ENCODE peak calls at places on chromosomes 3 and 15, in ten cellular contexts. V is Peyer's patch; W is right atrium auricular region; Y is mucosa of descending colon; I is mesenchymal stem cell; H is GM12878; F is left ventricle myocardium inferior; T is BE2C; E is upper lobe of right lung; U is CD8-positive, alpha-beta memory T cell. S is an unnamed sample. For H3K4me1 and H3K36me3, the result is how much of the 10 kb centered on the place peaks cover.

GRCh38 chr3:129597087-129597791 is 9.2 kb downstream of the PLXND1 start:
- DNase-seq in U (no peak), Y (no peak), W (no peak), V (no peak), T (no peak), H (no peak), F (peak), I (peak), E (no peak), S (no peak)

GRCh38 chr3:135751991-135752390 is 213.5 kb upstream of the PPP2R3A start:
- DNase-seq in W (no peak), T (no peak), I (no peak), E (no peak), Y (no peak), U (no peak), V (no peak), F (no peak), H (no peak), S (no peak)

GRCh38 chr3:63278171-63278999 is at the start of gene SYNPR:
- DNase-seq in V (no peak), W (no peak), Y (no peak), U (no peak), T (peak), F (no peak), H (no peak), E (no peak), I (no peak), S (no peak)

GRCh38 chr3:52783211-52783555 is 5.8 kb downstream of the ITIH1 start:
- DNase-seq in E (peak), W (no peak), T (no peak), F (no peak), Y (no peak), H (no peak), V (peak), U (no peak), I (no peak), S (no peak)

GRCh38 chr3:109903100-109903499 is 565.8 kb upstream of the DPPA4 start:
- DNase-seq in V (no peak), E (no peak), W (no peak), F (no peak), I (no peak), Y (no peak), H (no peak), T (no peak), U (no peak), S (no peak)

GRCh38 chr3:30236011-30236410 is 370.4 kb upstream of the TGFBR2 start:
- DNase-seq in W (no peak), I (no peak), Y (no peak), H (no peak), V (no peak), F (no peak), U (no peak), E (no peak), T (no peak), S (no peak)

GRCh38 chr3:126151562-126152302 is 28.7 kb downstream of the ALDH1L1 start:
- DNase-seq in U (no peak), W (no peak), I (no peak), V (peak), F (no peak), E (no peak), T (no peak), Y (no peak), H (no peak), S (no peak)

GRCh38 chr3:51709675-51710074 is 2.8 kb downstream of the GRM2 start:
- DNase-seq in W (no peak), F (no peak), V (peak), H (no peak), U (no peak), Y (no peak), T (no peak), E (no peak), I (no peak), S (no peak)

GRCh38 chr3:30894521-30895289 is at the start of gene GADL1:
- DNase-seq in V (peak), W (no peak), H (no peak), U (no peak), Y (no peak), F (peak), I (peak), T (peak), E (peak), S (peak)

GRCh38 chr3:134350861-134351311 is 23.4 kb downstream of the AMOTL2 start:
- DNase-seq in E (no peak), I (no peak), T (no peak), W (no peak), F (no peak), U (no peak), Y (peak), V (peak), H (no peak), S (no peak)

GRCh38 chr3:98886525-98886924 is 15.0 kb downstream of the DCBLD2 start:
- DNase-seq in F (no peak), U (no peak), T (no peak), Y (no peak), V (no peak), W (no peak), I (no peak), E (no peak), H (no peak), S (no peak)

GRCh38 chr3:18300916-18301315 is 124.2 kb downstream of the SATB1 start:
- DNase-seq in F (no peak), I (peak), H (no peak), E (no peak), Y (no peak), T (no peak), V (no peak), W (no peak), U (no peak), S (no peak)

GRCh38 chr3:180679178-180680096 is at the start of gene CCDC39:
- DNase-seq in F (peak), H (peak), Y (peak), T (peak), V (peak), I (peak), E (peak), W (peak), U (peak), S (peak)

GRCh38 chr15:53634517-53635106 is 124.9 kb downstream of the WDR72 start:
- DNase-seq in Y (no peak), I (no peak), F (no peak), E (no peak), W (no peak), T (no peak), H (no peak), U (no peak), V (no peak), S (no peak)

GRCh38 chr15:37636736-37637135 is 297.7 kb upstream of the TMCO5A start:
- DNase-seq in W (no peak), T (no peak), Y (no peak), E (no peak), U (no peak), H (no peak), I (no peak), V (no peak), F (no peak), S (no peak)
- H3K4me1 ChIP-seq in W (under half), T (under half), Y (under half), E (under half), U (under half), H (under half), I (under half), V (under half), F (under half), S (under half)

GRCh38 chr15:68580883-68581155 is 2.0 kb downstream of the CORO2B start:
- DNase-seq in H (no peak), Y (no peak), F (no peak), E (no peak), V (no peak), I (no peak), T (no peak), W (no peak), U (no peak), S (no peak)

GRCh38 chr15:68581725-68582124 is 2.9 kb downstream of the CORO2B start:
- DNase-seq in V (no peak), W (no peak), H (no peak), E (no peak), I (no peak), U (no peak), T (no peak), Y (no peak), F (no peak), S (no peak)

GRCh38 chr15:68578960-68579935 is at the start of gene CORO2B:
- DNase-seq in V (no peak), F (peak), Y (no peak), I (peak), U (no peak), T (peak), H (no peak), E (peak), W (no peak), S (no peak)

GRCh38 chr15:68578175-68578959 is 426 bp upstream of the CORO2B start:
- DNase-seq in U (no peak), E (peak), I (peak), Y (peak), W (peak), T (peak), H (no peak), V (peak), F (peak), S (peak)

DNA sequence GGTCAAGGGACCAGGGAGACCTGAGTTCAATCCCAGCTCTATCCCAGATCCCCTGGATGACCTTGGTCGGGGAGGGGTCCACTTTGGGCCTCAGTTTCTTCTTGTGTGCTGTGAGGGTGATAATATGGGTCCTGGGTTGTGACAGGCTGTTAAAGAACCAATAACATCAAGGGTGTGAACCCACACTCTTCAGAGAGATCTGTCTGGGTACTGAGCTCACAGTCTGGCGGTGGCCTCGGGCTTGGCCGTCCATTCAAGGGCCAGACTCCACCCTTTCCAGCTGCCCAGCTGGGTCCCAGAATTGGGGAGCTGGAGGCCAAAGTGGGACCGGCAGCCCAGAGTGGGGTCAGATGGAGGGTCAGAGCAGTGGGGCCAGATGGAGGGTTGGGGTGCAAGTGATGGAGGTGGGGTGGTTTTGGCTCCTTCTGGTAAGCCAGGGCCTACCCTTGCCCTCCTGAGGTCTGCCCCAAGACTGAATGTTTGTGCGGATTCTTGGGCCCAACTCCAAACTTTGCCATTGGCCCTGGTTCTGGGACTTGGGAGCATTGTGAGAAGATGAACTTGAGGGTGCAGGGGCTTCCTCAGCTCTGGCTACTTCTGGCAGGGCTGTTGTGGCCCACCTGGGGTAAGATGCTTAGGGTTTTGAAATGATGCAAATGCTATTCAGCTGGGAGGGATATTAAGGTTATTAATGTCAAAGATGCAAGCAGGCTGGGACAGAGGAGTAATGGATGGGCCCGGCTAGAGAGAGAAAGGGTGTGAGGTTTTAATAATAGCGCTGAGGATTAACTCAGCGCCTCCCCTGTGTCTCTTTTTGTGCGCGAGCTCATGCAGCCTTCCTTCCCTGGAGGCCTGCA is 1.5 kb downstream of the CORO2B start:
- DNase-seq in I (no peak), E (no peak), W (peak), H (no peak), T (no peak), U (no peak), Y (no peak), F (peak), V (no peak), S (no peak)
- H3K4me3 ChIP-seq in I (no peak), E (peak), W (peak), H (no peak), T (peak), U (no peak), Y (no peak), F (peak), V (no peak), S (peak)

GRCh38 chr3:65576942-65577341 is 461.8 kb downstream of the MAGI1 start:
- DNase-seq in V (no peak), F (no peak), W (no peak), H (no peak), E (no peak), T (no peak), I (no peak), Y (no peak), U (no peak), S (no peak)
- H3K36me3 ChIP-seq in V (under half), F (under half), W (under half), H (under half), E (under half), T (under half), I (under half), Y (under half), U (under half), S (under half)

DNA sequence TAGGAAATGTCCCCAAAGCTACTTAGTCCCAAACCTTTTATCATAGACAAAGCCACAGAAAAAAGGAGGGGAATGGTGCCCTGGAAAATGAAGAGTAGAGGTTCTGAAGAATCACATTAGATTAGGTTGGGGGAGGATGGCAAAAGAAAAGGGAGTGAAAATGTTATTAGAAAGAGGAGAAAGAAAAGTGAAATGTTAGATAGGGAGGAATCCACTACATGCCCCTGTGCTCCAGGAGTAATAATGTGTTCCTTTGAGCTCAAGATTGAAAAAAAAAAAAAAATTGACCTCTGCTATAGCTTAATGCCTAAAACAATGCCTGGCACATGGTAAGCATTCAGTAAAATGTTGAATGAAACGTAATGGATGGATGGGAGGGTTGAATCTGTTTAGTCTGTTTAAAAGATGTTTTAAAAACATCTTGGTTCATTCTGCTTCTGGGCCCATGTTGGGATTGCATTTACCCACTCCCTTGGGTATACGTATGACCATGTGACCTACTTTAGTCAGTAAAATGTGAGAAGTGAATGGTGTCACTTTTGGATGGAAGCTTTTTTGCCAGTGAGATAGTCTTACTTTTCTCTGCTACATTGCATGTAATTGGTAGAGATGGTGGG is 19.0 kb downstream of the MAPK6 start:
- DNase-seq in V (no peak), W (no peak), I (no peak), Y (no peak), F (no peak), H (no peak), U (no peak), E (no peak), T (no peak), S (no peak)
- H3K4me1 ChIP-seq in V (under half), W (under half), I (under half), Y (under half), F (half or more), H (under half), U (under half), E (under half), T (under half), S (under half)

GRCh38 chr3:169575381-169575780 is 88.1 kb downstream of the MECOM start:
- DNase-seq in F (no peak), Y (no peak), V (no peak), I (peak), E (no peak), U (no peak), W (peak), T (peak), H (no peak), S (no peak)
- H3K4me3 ChIP-seq in F (no peak), Y (no peak), V (no peak), I (no peak), E (no peak), U (no peak), W (no peak), T (peak), H (no peak), S (no peak)

DNA sequence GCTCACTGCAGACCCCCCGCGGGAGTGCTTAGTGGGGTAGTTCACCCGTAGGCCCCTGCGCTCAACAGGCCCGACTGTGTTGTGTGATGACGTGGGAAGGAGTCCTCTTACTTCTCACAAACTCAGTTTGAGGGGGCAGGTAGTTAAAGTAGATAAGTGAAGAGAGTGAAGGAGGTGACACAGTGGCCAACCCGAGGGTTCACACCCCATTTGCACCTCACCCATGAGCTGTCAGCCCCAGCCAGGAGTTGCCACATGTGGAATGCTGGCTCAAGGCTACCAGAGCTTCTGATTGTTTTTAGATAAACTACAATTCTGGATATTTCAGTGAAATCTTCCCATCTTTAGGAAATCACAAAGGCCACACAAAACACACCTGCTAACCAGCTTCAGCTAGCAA is 64.1 kb upstream of the ABHD17C start:
- DNase-seq in U (no peak), V (no peak), H (no peak), W (no peak), E (no peak), F (no peak), I (no peak), T (no peak), Y (no peak), S (no peak)
- H3K36me3 ChIP-seq in U (under half), V (under half), H (under half), W (under half), E (under half), F (under half), I (under half), T (under half), Y (under half), S (under half)

GRCh38 chr15:37877851-37878577 is 56.4 kb upstream of the TMCO5A start:
- DNase-seq in H (no peak), I (peak), Y (no peak), F (no peak), E (no peak), T (no peak), V (no peak), W (no peak), U (no peak), S (no peak)

GRCh38 chr15:37880835-37881153 is 53.6 kb upstream of the TMCO5A start:
- DNase-seq in F (no peak), U (no peak), T (no peak), H (no peak), E (no peak), W (no peak), Y (no peak), I (no peak), V (no peak), S (no peak)

GRCh38 chr15:37873336-37873735 is 61.1 kb upstream of the TMCO5A start:
- DNase-seq in T (no peak), I (peak), W (no peak), U (no peak), E (no peak), F (no peak), V (no peak), Y (no peak), H (no peak), S (no peak)

GRCh38 chr15:37880009-37880834 is 54.2 kb upstream of the TMCO5A start:
- DNase-seq in V (no peak), Y (no peak), T (peak), U (no peak), W (no peak), E (no peak), I (peak), F (no peak), H (no peak), S (no peak)

DNA sequence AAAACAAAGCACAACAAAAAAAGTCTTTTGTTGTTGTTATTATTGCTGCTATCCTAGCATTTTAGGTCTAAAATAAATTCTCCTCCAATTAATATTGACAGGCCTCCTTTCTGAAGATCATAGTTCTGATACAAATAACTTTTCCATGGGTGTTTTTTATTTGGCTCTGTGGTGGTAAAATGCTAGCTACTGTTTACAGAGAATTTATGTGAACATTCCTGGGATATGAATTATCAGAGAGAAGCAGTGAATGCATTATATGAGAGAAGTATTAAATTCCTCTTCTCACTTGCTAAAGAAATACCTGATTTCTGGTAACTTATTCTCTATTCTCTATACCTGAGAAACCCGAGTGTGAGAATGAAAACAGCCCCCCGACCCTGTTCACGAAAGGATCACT is 57.5 kb upstream of the TMCO5A start:
- DNase-seq in V (no peak), T (no peak), H (no peak), E (no peak), W (no peak), Y (no peak), I (no peak), F (no peak), U (no peak), S (no peak)
- H3K4me1 ChIP-seq in V (under half), T (under half), H (under half), E (under half), W (under half), Y (under half), I (under half), F (under half), U (under half), S (under half)

GRCh38 chr3:145903472-145904013 is 257.4 kb downstream of the PLOD2 start:
- DNase-seq in E (no peak), Y (no peak), F (no peak), H (no peak), U (no peak), I (no peak), W (no peak), T (no peak), V (no peak), S (no peak)

GRCh38 chr3:145899229-145899628 is 261.8 kb downstream of the PLOD2 start:
- DNase-seq in H (no peak), W (no peak), Y (no peak), F (no peak), I (no peak), T (no peak), V (no peak), U (no peak), E (no peak), S (no peak)

GRCh38 chr3:145900056-145900829 is 260.7 kb downstream of the PLOD2 start:
- DNase-seq in W (no peak), F (no peak), I (no peak), T (peak), Y (no peak), E (no peak), U (no peak), V (no peak), H (peak), S (no peak)

GRCh38 chr3:145902166-145902565 is 258.8 kb downstream of the PLOD2 start:
- DNase-seq in U (no peak), W (no peak), H (no peak), F (no peak), E (no peak), T (no peak), V (no peak), I (no peak), Y (no peak), S (no peak)

GRCh38 chr3:145898487-145898886 is 262.5 kb downstream of the PLOD2 start:
- DNase-seq in W (no peak), I (peak), F (no peak), U (no peak), Y (no peak), E (no peak), T (no peak), H (no peak), V (no peak), S (no peak)
- H3K4me3 ChIP-seq in W (no peak), I (no peak), F (peak), U (no peak), Y (no peak), E (no peak), T (no peak), H (no peak), V (no peak), S (no peak)

S was measured in lower lobe of right lung.